ENCODE peak calls at places on chromosomes 2 and 18, in nine cellular contexts. T is suprapubic skin, P is transverse colon, L is A549, O is upper lobe of left lung, S is ovary, M is tibial nerve, H is H1, N is K562. D is an unnamed sample. For H3K9me3, the result is how much of the 10 kb centered on the place peaks cover.

GRCh38 chr2:24490674-24491625 is at the start of gene NCOA1:
- DNase-seq in O (peak), S (peak), T (peak), N (peak), H (peak), M (peak), L (peak), P (peak), D (peak)

GRCh38 chr2:127857494-127857818 is 499 bp downstream of the POLR2D start:
- DNase-seq in N (no peak), P (no peak), S (no peak), L (peak), H (no peak), M (no peak), T (no peak), O (no peak), D (no peak)

GRCh38 chr18:79871026-79871390 is 73.3 kb downstream of the KCNG2 start:
- DNase-seq in O (no peak), T (peak), N (no peak), H (no peak), L (no peak), M (peak), S (peak), P (no peak), D (no peak)

GRCh38 chr2:206831442-206831995 is 66.1 kb downstream of the FASTKD2 start:
- DNase-seq in M (no peak), O (peak), L (no peak), N (no peak), P (no peak), S (no peak), H (no peak), T (no peak), D (no peak)

GRCh38 chr2:85922210-85922609 is 33.4 kb upstream of the ST3GAL5 start:
- DNase-seq in O (no peak), H (no peak), S (no peak), M (no peak), T (no peak), L (no peak), P (no peak), N (no peak), D (no peak)

GRCh38 chr2:28129955-28130695 is 239.6 kb downstream of the BABAM2 start:
- DNase-seq in L (no peak), P (no peak), H (no peak), S (no peak), O (no peak), N (no peak), T (no peak), M (no peak), D (no peak)

GRCh38 chr2:55363636-55364035 is 56.0 kb downstream of the CCDC88A start:
- DNase-seq in M (no peak), S (no peak), H (no peak), P (no peak), N (no peak), O (no peak), T (no peak), L (no peak), D (no peak)

GRCh38 chr2:19195681-19196080 is 162.7 kb downstream of the OSR1 start:
- DNase-seq in T (no peak), O (no peak), M (no peak), L (no peak), P (no peak), N (no peak), H (no peak), S (no peak), D (no peak)

GRCh38 chr2:99637157-99637697 is 147.4 kb upstream of the REV1 start:
- DNase-seq in N (no peak), T (no peak), L (no peak), S (no peak), O (no peak), P (no peak), H (no peak), M (no peak), D (no peak)

GRCh38 chr18:8778386-8778785 is 73.0 kb downstream of the MTCL1 start:
- DNase-seq in N (no peak), M (no peak), S (no peak), T (no peak), H (no peak), L (no peak), P (no peak), O (no peak), D (no peak)

GRCh38 chr2:24586955-24587354 is 95.9 kb downstream of the NCOA1 start:
- DNase-seq in M (no peak), N (no peak), T (no peak), H (no peak), S (no peak), L (no peak), P (no peak), O (no peak), D (no peak)

GRCh38 chr2:43158259-43158880 is 68.0 kb downstream of the ZFP36L2 start:
- DNase-seq in M (peak), O (peak), T (peak), P (peak), H (no peak), N (no peak), L (peak), S (peak), D (peak)

GRCh38 chr18:35267809-35268208 is 22.2 kb downstream of the ZSCAN30 start:
- DNase-seq in P (peak), T (peak), M (no peak), S (peak), O (no peak), L (no peak), N (no peak), H (no peak), D (peak)

GRCh38 chr2:48998449-48998848 is 155.9 kb downstream of the FSHR start:
- DNase-seq in H (no peak), M (no peak), P (no peak), O (no peak), N (no peak), T (no peak), L (no peak), S (no peak), D (no peak)

GRCh38 chr2:49004046-49004626 is 150.2 kb downstream of the FSHR start:
- DNase-seq in P (no peak), H (no peak), T (no peak), O (no peak), L (no peak), S (no peak), M (no peak), N (no peak), D (no peak)

GRCh38 chr2:49002750-49003149 is 151.6 kb downstream of the FSHR start:
- DNase-seq in P (no peak), H (no peak), M (no peak), S (no peak), L (no peak), N (no peak), O (no peak), T (no peak), D (no peak)

GRCh38 chr2:49003206-49003605 is 151.1 kb downstream of the FSHR start:
- DNase-seq in N (no peak), M (no peak), S (no peak), L (no peak), P (no peak), T (no peak), O (no peak), H (no peak), D (no peak)

DNA sequence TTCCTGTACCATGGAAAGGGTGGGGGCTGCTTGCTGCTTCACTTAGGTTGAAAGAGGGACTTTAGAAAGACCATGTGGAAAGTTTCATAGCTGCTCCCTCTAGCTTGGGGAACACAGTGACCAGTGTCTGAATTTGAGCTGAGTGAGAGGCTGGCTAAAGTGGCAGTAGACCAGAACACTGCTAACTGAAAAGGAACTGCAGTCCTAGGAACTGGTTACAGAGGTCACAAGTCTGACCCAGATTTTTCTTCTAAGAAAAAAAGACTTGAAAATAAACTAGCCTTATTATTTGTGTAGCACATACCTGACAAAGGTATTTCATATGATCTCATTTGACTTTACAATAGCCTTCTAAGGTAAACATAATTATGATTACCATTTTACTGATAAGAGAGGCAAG is 153.6 kb downstream of the FSHR start:
- DNase-seq in L (no peak), P (no peak), O (no peak), S (no peak), T (no peak), H (no peak), N (no peak), M (no peak), D (no peak)
- H3K9me3 ChIP-seq in L (under half), P (under half), O (under half), S (under half), T (under half), H (under half), N (under half), M (under half), D (under half)

GRCh38 chr2:233912799-233913423 is 4.3 kb upstream of the TRPM8 start:
- DNase-seq in O (no peak), P (no peak), M (no peak), H (no peak), L (peak), N (no peak), T (no peak), S (no peak), D (no peak)
- TF ChIP-seq EP300 in O (no peak), P (no peak), M (no peak), H (no peak), L (no peak), N (no peak), T (no peak), S (no peak), D (no peak)

DNA sequence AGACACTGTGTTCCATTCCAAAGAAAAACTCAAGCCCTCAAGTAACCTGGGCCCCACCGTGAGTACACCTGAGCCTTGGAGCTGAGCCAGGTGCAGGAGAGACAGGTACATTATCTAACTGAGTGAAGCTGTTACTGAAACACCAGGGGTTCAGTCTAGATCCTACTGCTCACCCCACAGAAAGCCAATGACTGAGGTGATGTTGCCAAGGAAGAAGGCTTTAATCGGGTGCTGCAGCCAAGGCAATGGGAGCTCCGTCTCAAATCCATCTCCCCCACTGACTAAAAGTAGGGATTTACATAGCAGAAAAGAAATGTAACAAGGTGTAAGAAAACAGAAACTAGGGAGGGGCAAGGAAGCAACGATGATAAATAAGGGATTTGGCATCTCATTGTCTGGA is 15.2 kb upstream of the SLC14A1 start:
- DNase-seq in P (no peak), N (no peak), M (no peak), T (no peak), O (no peak), S (no peak), H (no peak), L (no peak), D (no peak)
- H3K9me3 ChIP-seq in P (under half), N (under half), M (under half), T (under half), O (under half), S (under half), H (under half), L (under half), D (under half)

DNA sequence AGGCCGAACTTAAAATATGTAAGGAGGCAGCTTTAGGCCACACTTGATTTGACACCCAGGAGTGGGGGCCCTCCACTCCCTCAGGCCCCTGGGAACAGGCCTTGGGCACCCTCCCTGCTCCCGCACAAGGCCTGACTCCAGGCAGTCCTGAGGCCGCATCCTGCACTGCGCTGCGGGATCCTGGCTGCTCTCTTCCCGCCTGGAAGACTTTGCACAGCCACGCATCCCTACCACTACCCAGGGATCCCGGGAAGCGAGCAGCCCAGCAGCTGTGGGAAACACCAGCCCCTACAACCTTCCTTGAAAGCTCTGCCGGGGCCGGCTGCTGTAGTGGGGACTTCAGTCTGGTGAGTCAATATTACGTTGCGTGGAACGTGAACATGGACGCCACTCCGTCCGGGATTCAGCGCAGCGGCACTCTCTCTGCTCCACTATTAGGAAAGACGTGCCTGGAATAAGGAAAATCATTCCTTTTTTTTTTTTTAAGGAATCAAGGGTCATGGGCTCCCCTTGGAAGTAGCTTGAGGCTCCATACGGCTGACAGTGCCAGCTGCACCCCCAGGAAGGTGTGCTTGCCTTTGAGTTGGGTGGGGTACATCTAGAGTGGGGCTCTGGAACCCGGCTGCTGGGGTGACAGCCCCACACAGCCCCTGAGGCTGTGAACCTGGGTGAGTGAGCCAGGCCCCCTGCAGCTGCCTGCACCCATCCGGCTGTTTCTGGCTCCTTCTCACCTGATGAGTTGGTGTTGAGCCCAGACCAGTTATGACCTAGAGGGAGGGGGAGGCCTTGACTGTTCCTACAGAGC is 119.1 kb upstream of the TMEM18 start:
- DNase-seq in T (no peak), N (no peak), P (no peak), O (no peak), L (no peak), S (no peak), H (no peak), M (no peak), D (no peak)
- TF ChIP-seq EP300 in T (no peak), N (no peak), P (no peak), O (no peak), L (no peak), S (no peak), H (no peak), M (no peak), D (no peak)